ENCODE peak calls at places on chromosomes 1 and 21, in five cellular contexts. H is right lobe of liver; Y is neural progenitor cell; O is MM.1S; S is effector memory CD4-positive, alpha-beta T cell. K is an unnamed sample.

GRCh38 chr1:109762821-109763645 is 690 bp downstream of the EPS8L3 start:
- DNase-seq in Y (no peak), O (no peak), H (no peak), S (no peak), K (no peak)

GRCh38 chr21:33259995-33260394 is 6.2 kb upstream of the IL10RB start:
- DNase-seq in H (peak; percentile 47), O (peak; percentile 5), Y (no peak), S (no peak), K (no peak)

GRCh38 chr21:36005018-36005417 is 55.3 kb downstream of the SETD4 start:
- DNase-seq in H (no peak), Y (no peak), O (no peak), S (no peak), K (peak; percentile 33)

GRCh38 chr1:92833840-92834239 is 2.0 kb downstream of the RPL5 start:
- DNase-seq in S (no peak), O (no peak), H (no peak), Y (no peak), K (no peak)

GRCh38 chr1:36650200-36651065 is 167.7 kb upstream of the CSF3R start:
- DNase-seq in O (peak; percentile 52), Y (peak; percentile 69), S (peak; percentile 36), H (peak; percentile 57), K (peak; percentile 52)

GRCh38 chr1:67532452-67533216 is 102.4 kb upstream of the SERBP1 start:
- DNase-seq in H (no peak), O (peak; percentile 68), S (no peak), Y (peak; percentile 80), K (peak; percentile 56)

GRCh38 chr1:8560611-8561544 is 243.0 kb downstream of the SLC45A1 start:
- DNase-seq in S (peak; percentile 12), Y (peak; percentile 67), O (peak; percentile 51), H (no peak), K (no peak)

GRCh38 chr1:81954388-81955023 is 153.8 kb downstream of the ADGRL2 start:
- DNase-seq in H (no peak), Y (no peak), S (no peak), O (no peak), K (no peak)

GRCh38 chr1:222886194-222887126 is 71.6 kb downstream of the DISP1 start:
- DNase-seq in O (no peak), S (no peak), H (no peak), Y (no peak), K (no peak)

GRCh38 chr1:205896351-205896750 is 46.4 kb upstream of the PM20D1 start:
- DNase-seq in S (no peak), O (no peak), H (no peak), Y (no peak), K (no peak)

GRCh38 chr21:38310619-38311018 is 53.8 kb downstream of the KCNJ15 start:
- DNase-seq in S (no peak), O (no peak), Y (no peak), H (no peak), K (no peak)

GRCh38 chr1:220491891-220492290 is 36.0 kb upstream of the MARK1 start:
- DNase-seq in H (no peak), Y (no peak), S (no peak), O (no peak), K (no peak)

GRCh38 chr1:39214998-39215873 is 10.7 kb downstream of the MACF1 start:
- DNase-seq in H (no peak), S (no peak), O (peak; percentile 86), Y (peak; percentile 9), K (no peak)

GRCh38 chr1:69252696-69253095 is 315.0 kb upstream of the LRRC7 start:
- DNase-seq in Y (no peak), H (no peak), S (no peak), O (no peak), K (no peak)

GRCh38 chr1:207711285-207711684 is 40.6 kb upstream of the CD46 start:
- DNase-seq in Y (peak; percentile 2), S (no peak), H (no peak), O (peak; percentile 36), K (no peak)

GRCh38 chr1:192732787-192733186 is 76.1 kb upstream of the RGS2 start:
- DNase-seq in H (no peak), O (peak; percentile 36), S (no peak), Y (no peak), K (peak; percentile 7)

GRCh38 chr21:46128106-46128982 is 27.0 kb downstream of the FTCD start:
- DNase-seq in S (no peak), Y (peak; percentile 38), H (peak; percentile 17), O (no peak), K (peak; percentile 3)

GRCh38 chr1:234925440-234926251 is 203.0 kb downstream of the TOMM20 start:
- DNase-seq in H (no peak), Y (no peak), O (peak; percentile 15), S (no peak), K (peak; percentile 80)

GRCh38 chr1:234927312-234927967 is 201.2 kb downstream of the TOMM20 start:
- DNase-seq in O (no peak), H (no peak), Y (no peak), S (no peak), K (no peak)

GRCh38 chr1:234926252-234926573 is 202.4 kb downstream of the TOMM20 start:
- DNase-seq in S (no peak), Y (no peak), O (no peak), H (no peak), K (no peak)

GRCh38 chr1:234927968-234928635 is 200.5 kb downstream of the TOMM20 start:
- DNase-seq in O (no peak), H (no peak), Y (no peak), S (no peak), K (no peak)

DNA sequence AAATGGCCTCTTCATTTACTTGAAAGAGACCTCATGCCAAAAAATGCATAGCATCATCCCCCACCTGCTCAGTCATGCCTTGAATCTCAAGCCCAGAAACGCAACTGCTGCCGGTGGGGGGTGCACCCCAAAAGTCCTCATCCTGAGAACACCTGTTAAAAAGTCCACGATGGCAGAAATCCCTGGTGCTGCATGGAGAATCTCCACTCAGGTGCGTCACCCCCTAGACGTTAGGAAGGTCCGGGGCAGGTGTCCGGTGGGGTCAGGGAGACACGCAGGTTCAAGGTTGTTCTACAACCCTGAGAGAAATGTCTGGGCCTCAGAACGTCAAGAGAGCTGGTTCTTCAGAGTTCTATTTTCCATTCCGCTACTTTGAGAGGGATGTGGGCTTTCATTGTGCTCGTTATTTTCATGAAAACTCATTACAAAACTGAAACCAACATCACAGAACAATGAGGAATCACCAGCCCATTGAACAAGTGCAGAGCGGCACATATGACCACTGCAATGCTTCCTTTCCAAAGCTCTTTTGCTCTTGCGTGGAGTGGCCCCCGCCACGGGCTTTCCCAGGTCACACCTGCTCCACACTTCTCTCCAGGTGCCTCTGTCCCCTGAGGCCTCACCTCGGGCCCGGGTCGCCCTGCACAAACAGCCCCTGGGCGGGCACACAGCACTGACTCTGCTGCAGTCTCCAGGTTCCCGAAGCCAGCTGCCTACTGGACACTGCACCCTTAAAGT is 201.9 kb downstream of the TOMM20 start:
- DNase-seq in O (peak; percentile 66), Y (no peak), S (no peak), H (no peak), K (no peak)
- H3K4me3 ChIP-seq in O (peak overlapping the region; percentile 51), Y (no peak overlapping the region), S (peak overlapping the region; percentile 35), H (no peak overlapping the region), K (no peak overlapping the region)

GRCh38 chr1:106619080-106619826 is 437.2 kb upstream of the PRMT6 start:
- DNase-seq in H (no peak), O (no peak), Y (no peak), S (no peak), K (no peak)

GRCh38 chr1:106620521-106620954 is 435.9 kb upstream of the PRMT6 start:
- DNase-seq in Y (no peak), S (no peak), O (no peak), H (no peak), K (peak; percentile 97)

GRCh38 chr1:106619827-106620134 is 436.7 kb upstream of the PRMT6 start:
- DNase-seq in H (no peak), O (no peak), Y (no peak), S (no peak), K (no peak)

GRCh38 chr1:106621853-106622252 is 434.6 kb upstream of the PRMT6 start:
- DNase-seq in S (no peak), Y (no peak), H (no peak), O (no peak), K (peak; percentile 3)
- H3K9me3 ChIP-seq in S (no peaks in the 10 kb centered on the region), Y (no peaks in the 10 kb centered on the region), H (no peaks in the 10 kb centered on the region), O (no peaks in the 10 kb centered on the region), K (peaks cover 8% of the 10 kb centered on the region)

GRCh38 chr1:64734289-64734652 is 10.6 kb upstream of the RAVER2 start:
- DNase-seq in Y (no peak), S (no peak), H (no peak), O (no peak), K (no peak)

DNA sequence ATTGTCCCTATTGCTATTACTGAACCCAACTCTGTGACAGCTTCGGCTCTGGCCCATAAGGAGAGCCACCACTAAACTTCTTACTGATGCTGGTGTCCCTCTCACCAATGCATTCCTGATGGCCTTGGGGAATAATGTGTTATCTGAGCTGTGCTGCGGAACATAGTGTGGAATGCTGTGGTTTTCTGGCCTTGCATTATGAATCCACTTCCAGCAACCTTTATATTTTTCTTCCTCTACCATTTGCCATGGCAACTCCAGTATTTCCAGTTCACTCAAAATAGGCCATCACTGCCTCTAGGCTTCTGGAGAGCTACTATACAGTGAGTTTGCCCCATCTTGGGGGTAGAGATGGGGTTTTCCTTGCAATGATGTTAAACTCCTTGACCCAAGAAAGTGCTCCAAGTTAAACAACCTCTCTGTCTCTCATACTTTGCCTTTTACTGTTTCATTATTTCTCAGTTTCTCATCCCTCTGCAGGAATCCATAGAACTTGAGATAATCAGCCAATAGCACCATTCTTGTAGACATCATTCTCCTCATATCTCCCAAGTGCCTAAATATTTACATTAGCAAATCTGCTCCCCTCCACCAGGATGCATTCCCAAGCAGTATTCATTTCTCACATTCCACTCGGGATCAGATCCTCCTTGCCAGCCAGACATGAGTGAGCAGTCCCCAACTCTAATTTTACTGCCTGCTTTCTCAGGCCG is 11.1 kb upstream of the RAVER2 start:
- DNase-seq in S (no peak), H (no peak), Y (no peak), O (no peak), K (no peak)
- H3K27me3 ChIP-seq in S (no peaks in the 10 kb centered on the region), H (no peaks in the 10 kb centered on the region), Y (no peaks in the 10 kb centered on the region), O (no peaks in the 10 kb centered on the region), K (no peaks in the 10 kb centered on the region)

GRCh38 chr1:16080422-16081150 is 7.1 kb upstream of the FAM131C start:
- DNase-seq in Y (no peak), S (no peak), O (no peak), H (no peak), K (no peak)

GRCh38 chr1:16077430-16078245 is 4.2 kb upstream of the FAM131C start:
- DNase-seq in H (no peak), O (no peak), S (no peak), Y (peak; percentile 3), K (peak; percentile 17)

GRCh38 chr1:16081636-16082035 is 8.2 kb upstream of the FAM131C start:
- DNase-seq in S (no peak), H (no peak), Y (no peak), O (no peak), K (no peak)

GRCh38 chr1:16076871-16077250 is 3.4 kb upstream of the FAM131C start:
- DNase-seq in H (peak; percentile 58), O (no peak), S (no peak), Y (no peak), K (peak; percentile 88)

GRCh38 chr1:16078925-16079656 is 5.6 kb upstream of the FAM131C start:
- DNase-seq in H (peak; percentile 74), S (peak; percentile 55), O (peak; percentile 69), Y (peak; percentile 85), K (peak; percentile 71)
- H3K4me3 ChIP-seq in H (no peak overlapping the region), S (peak overlapping the region; percentile 32), O (peak overlapping the region; percentile 42), Y (no peak overlapping the region), K (no peak overlapping the region)

DNA sequence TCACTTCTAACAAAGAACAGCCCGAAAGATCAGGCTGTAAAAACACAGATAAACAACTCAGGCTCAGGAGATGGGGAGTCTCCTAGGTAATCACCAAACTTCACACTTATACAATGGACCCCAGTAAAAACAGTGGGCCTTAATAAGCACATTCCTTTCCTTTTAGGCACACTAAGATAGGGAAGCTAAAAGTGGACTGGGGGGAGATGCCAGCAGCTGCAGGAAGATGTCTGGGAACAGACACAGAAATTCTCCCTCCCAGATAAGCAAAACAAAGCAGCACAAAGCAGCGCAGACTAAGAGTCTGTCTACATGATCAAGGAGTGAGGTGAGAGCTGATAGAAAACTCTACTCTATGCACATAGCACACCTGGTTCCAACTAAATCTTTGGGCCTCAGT is 29.0 kb upstream of the CTBS start:
- DNase-seq in H (no peak), O (no peak), S (no peak), Y (no peak), K (peak; percentile 35)
- H3K9me3 ChIP-seq in H (no peaks in the 10 kb centered on the region), O (no peaks in the 10 kb centered on the region), S (peaks cover 13% of the 10 kb centered on the region), Y (peaks cover 23% of the 10 kb centered on the region), K (no peaks in the 10 kb centered on the region)

K was measured in MG63.